ENCODE peak calls at places on chromosomes 6 and 20, in five cellular contexts. Y is heart right ventricle, U is spleen, P is right atrium auricular region, X is cardiac muscle cell. E is an unnamed sample.

GRCh38 chr20:45545754-45546453 is 1.3 kb downstream of the EPPIN start:
- DNase-seq in Y (no peak), U (no peak), P (no peak), X (peak; percentile 41), E (no peak)

GRCh38 chr6:154796484-154796883 is 63.3 kb downstream of the SCAF8 start:
- DNase-seq in Y (no peak), U (no peak), P (no peak), X (no peak), E (no peak)

GRCh38 chr20:62855120-62855519 is 6.5 kb downstream of the TCFL5 start:
- DNase-seq in Y (no peak), U (no peak), P (no peak), X (no peak), E (no peak)

GRCh38 chr20:63973636-63974401 is 4.1 kb upstream of the ZNF512B start:
- DNase-seq in Y (peak; percentile 92), U (peak; percentile 95), P (peak; percentile 86), X (peak; percentile 94), E (peak; percentile 93)

GRCh38 chr6:149897015-149897697 is 757 bp downstream of the RAET1E start:
- DNase-seq in Y (peak; percentile 79), U (peak; percentile 69), P (peak; percentile 89), X (no peak), E (peak; percentile 83)

GRCh38 chr20:56368351-56369134 is 9.8 kb downstream of the FAM210B start:
- DNase-seq in Y (no peak), U (no peak), P (no peak), X (no peak), E (no peak)

GRCh38 chr6:44787254-44787844 is 399.8 kb downstream of the CDC5L start:
- DNase-seq in Y (no peak), U (no peak), P (no peak), X (no peak), E (no peak)

GRCh38 chr6:105301756-105302616 is 100.9 kb downstream of the PREP start:
- DNase-seq in Y (no peak), U (no peak), P (no peak), X (no peak), E (no peak)

GRCh38 chr6:125444234-125444949 is 142.6 kb upstream of the HDDC2 start:
- DNase-seq in Y (peak; percentile 67), U (no peak), P (peak; percentile 63), X (no peak), E (peak; percentile 83)

GRCh38 chr20:40687384-40688128 is 1.5 kb downstream of the MAFB start:
- DNase-seq in Y (peak; percentile 72), U (peak; percentile 83), P (peak; percentile 70), X (peak; percentile 67), E (peak; percentile 83)

GRCh38 chr6:135180458-135181332 is at the start of gene MYB:
- DNase-seq in Y (peak; percentile 61), U (peak; percentile 91), P (no peak), X (peak; percentile 73), E (peak; percentile 83)

GRCh38 chr6:153131037-153131981 is at the start of gene RGS17:
- DNase-seq in Y (peak; percentile 60), U (peak; percentile 82), P (no peak), X (peak; percentile 89), E (peak; percentile 59)

GRCh38 chr6:24861934-24862333 is 63.2 kb upstream of the ARMH2 start:
- DNase-seq in Y (no peak), U (no peak), P (no peak), X (no peak), E (no peak)

GRCh38 chr20:13037727-13038126 is 29.0 kb downstream of the SPTLC3 start:
- DNase-seq in Y (no peak), U (no peak), P (no peak), X (no peak), E (no peak)

GRCh38 chr6:42084889-42085288 is 34.6 kb downstream of the TAF8 start:
- DNase-seq in Y (no peak), U (peak; percentile 6), P (no peak), X (no peak), E (peak; percentile 2)

DNA sequence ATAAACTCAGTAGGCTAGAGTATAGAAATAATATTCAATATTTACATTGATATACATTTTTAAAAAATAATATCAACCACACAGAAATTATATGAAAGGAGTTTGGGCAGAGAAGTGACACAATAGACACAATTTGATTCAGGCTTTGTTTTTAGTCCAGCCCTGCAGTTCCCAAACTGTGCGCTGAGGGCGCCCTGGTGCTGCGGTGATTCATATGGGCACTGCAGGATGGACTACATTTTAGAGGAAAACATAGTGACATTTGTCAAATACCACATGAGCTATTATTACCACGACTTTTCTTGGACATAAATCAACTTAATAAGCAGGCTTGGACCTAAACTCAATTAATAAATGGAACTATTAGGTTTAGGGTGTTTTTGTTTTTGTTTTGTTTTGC is 364.3 kb upstream of the ID4 start:
- DNase-seq in Y (no peak), U (no peak), P (no peak), X (no peak), E (no peak)
- TF ChIP-seq CTCF in Y (no peak), U (no peak), P (no peak), X (peak; percentile 40), E (peak; percentile 8)

GRCh38 chr20:53751394-53752368 is 158.0 kb upstream of the ZNF217 start:
- DNase-seq in Y (no peak), U (no peak), P (no peak), X (peak; percentile 2), E (no peak)

GRCh38 chr20:53748821-53749402 is 155.3 kb upstream of the ZNF217 start:
- DNase-seq in Y (no peak), U (no peak), P (no peak), X (no peak), E (no peak)

GRCh38 chr20:53752583-53752970 is 158.9 kb upstream of the ZNF217 start:
- DNase-seq in Y (no peak), U (no peak), P (no peak), X (no peak), E (no peak)

GRCh38 chr20:53749499-53749898 is 155.9 kb upstream of the ZNF217 start:
- DNase-seq in Y (no peak), U (no peak), P (no peak), X (no peak), E (no peak)

GRCh38 chr20:53750827-53751393 is 157.3 kb upstream of the ZNF217 start:
- DNase-seq in Y (no peak), U (no peak), P (no peak), X (peak; percentile 4), E (no peak)
- H3K4me1 ChIP-seq in Y (peaks cover 8% of the 10 kb centered on the region), U (peaks cover 62% of the 10 kb centered on the region), P (no peaks in the 10 kb centered on the region), X (no peaks in the 10 kb centered on the region), E (peaks cover 29% of the 10 kb centered on the region)

DNA sequence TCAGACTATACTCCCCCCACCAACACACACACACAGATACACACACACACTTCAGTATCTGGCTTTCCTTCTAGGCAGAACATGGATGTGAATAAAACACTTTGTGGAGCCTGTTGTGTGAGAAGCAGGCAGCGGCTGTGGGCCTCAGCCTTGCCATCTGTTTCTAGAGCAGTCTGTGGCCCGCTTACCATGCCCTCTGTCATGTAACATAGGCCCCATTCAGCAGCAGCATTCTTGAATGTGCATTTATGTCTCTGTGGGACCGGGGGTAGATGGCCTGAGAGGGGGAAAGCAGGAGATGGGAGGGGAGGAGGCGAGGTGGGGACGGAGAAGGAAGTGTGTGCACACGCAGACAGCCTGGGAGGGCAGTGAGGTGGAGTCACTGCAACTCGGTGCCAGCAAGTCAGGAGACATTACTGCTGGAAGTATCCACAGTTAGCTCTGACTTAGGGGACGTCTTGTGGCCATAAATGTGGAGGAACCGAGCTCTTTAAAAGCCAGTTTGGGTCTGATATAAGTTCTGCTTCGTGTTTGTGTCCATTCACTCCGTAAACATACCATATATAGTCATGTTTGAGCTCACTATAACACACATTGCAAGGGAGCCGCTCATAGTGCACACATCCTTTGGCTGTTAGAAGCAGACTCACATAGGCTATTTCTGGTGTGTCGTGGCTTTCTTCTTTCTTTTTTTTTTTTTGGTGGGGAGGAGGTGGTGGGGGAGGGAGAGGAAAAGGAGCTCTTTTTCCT is 38.5 kb downstream of the RREB1 start:
- DNase-seq in Y (no peak), U (peak; percentile 85), P (no peak), X (no peak), E (no peak)
- H3K27ac ChIP-seq in Y (no peak overlapping the region), U (peak overlapping the region; percentile 84), P (peak overlapping the region; percentile 70), X (peak overlapping the region; percentile 86), E (no peak overlapping the region)

DNA sequence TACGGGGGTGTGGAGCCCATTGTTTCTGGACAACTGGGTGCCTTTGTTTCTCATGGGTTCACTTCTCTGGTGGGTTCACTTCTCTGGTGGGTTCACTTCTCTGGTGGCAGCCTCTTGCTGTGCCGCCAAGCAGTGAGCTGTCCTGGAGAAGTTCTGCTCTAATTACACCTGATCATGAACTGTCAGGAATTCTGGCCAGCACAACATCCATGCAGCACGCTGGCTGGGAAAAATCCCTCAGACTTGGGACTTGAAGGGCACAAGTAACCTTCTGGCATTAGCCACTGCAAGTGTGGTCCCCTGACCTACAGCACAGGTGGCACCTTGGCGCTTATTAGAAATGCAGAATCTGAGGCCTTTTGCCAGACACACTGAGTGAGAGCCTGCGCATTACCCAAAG is 752.5 kb downstream of the QKI start:
- DNase-seq in Y (no peak), U (no peak), P (no peak), X (no peak), E (no peak)
- TF ChIP-seq CTCF in Y (no peak), U (no peak), P (no peak), X (no peak), E (no peak)

GRCh38 chr6:112245511-112246203 is 8.7 kb downstream of the LAMA4 start:
- DNase-seq in Y (no peak), U (no peak), P (no peak), X (no peak), E (no peak)
- H3K4me1 ChIP-seq in Y (peaks cover 94% of the 10 kb centered on the region), U (no peaks in the 10 kb centered on the region), P (no peaks in the 10 kb centered on the region), X (peaks cover 3% of the 10 kb centered on the region), E (peaks cover 43% of the 10 kb centered on the region)

GRCh38 chr6:35401514-35401913 is 50.6 kb upstream of the FANCE start:
- DNase-seq in Y (no peak), U (no peak), P (no peak), X (no peak), E (no peak)
- H3K27ac ChIP-seq in Y (no peak overlapping the region), U (no peak overlapping the region), P (no peak overlapping the region), X (no peak overlapping the region), E (no peak overlapping the region)